ENCODE peak calls at places on chromosomes 3 and 15, in six cellular contexts. One of them, this sample, is unnamed.

GRCh38 chr3:152961323-152961722 is 126.4 kb downstream of the P2RY1 start:
- DNase-seq in colonic mucosa: peak; percentile 22
- DNase-seq in suprapubic skin: no peak
- DNase-seq in breast epithelium: no peak
- DNase-seq in BE2C: no peak
- DNase-seq in endothelial cell of umbilical vein: peak; percentile 52
- DNase-seq in this sample: peak; percentile 58

GRCh38 chr3:4836516-4836915 is 142.7 kb upstream of the BHLHE40 start:
- DNase-seq in colonic mucosa: no peak
- DNase-seq in endothelial cell of umbilical vein: no peak
- DNase-seq in BE2C: no peak
- DNase-seq in breast epithelium: no peak
- DNase-seq in suprapubic skin: no peak
- DNase-seq in this sample: no peak

GRCh38 chr3:76554717-76555116 is 485.2 kb upstream of the ROBO2 start:
- DNase-seq in suprapubic skin: no peak
- DNase-seq in colonic mucosa: no peak
- DNase-seq in breast epithelium: no peak
- DNase-seq in endothelial cell of umbilical vein: no peak
- DNase-seq in BE2C: peak; percentile 24
- DNase-seq in this sample: no peak

GRCh38 chr15:40439461-40440299 is 1.1 kb upstream of the BAHD1 start:
- DNase-seq in BE2C: peak; percentile 47
- DNase-seq in colonic mucosa: peak; percentile 59
- DNase-seq in breast epithelium: no peak
- DNase-seq in suprapubic skin: no peak
- DNase-seq in endothelial cell of umbilical vein: peak; percentile 17
- DNase-seq in this sample: peak; percentile 46

GRCh38 chr3:167886690-167887089 is 151.2 kb downstream of the SERPINI1 start:
- DNase-seq in BE2C: no peak
- DNase-seq in suprapubic skin: no peak
- DNase-seq in colonic mucosa: no peak
- DNase-seq in breast epithelium: no peak
- DNase-seq in endothelial cell of umbilical vein: no peak
- DNase-seq in this sample: no peak

GRCh38 chr15:70264014-70264492 is 166.3 kb upstream of the TLE3 start:
- DNase-seq in suprapubic skin: no peak
- DNase-seq in breast epithelium: no peak
- DNase-seq in BE2C: peak; percentile 84
- DNase-seq in endothelial cell of umbilical vein: peak; percentile 30
- DNase-seq in colonic mucosa: no peak
- DNase-seq in this sample: no peak

GRCh38 chr15:73686781-73687256 is 2.6 kb downstream of the CD276 start:
- DNase-seq in colonic mucosa: no peak
- DNase-seq in breast epithelium: no peak
- DNase-seq in BE2C: no peak
- DNase-seq in suprapubic skin: peak; percentile 71
- DNase-seq in endothelial cell of umbilical vein: peak; percentile 80
- DNase-seq in this sample: no peak

GRCh38 chr15:68775671-68776476 is 44.8 kb downstream of the ANP32A start:
- DNase-seq in suprapubic skin: peak; percentile 85
- DNase-seq in endothelial cell of umbilical vein: peak; percentile 48
- DNase-seq in colonic mucosa: peak; percentile 47
- DNase-seq in BE2C: peak; percentile 37
- DNase-seq in breast epithelium: no peak
- DNase-seq in this sample: no peak

GRCh38 chr3:124886168-124887051 is 755 bp downstream of the ITGB5 start:
- DNase-seq in suprapubic skin: no peak
- DNase-seq in endothelial cell of umbilical vein: peak; percentile 40
- DNase-seq in breast epithelium: peak; percentile 55
- DNase-seq in colonic mucosa: peak; percentile 75
- DNase-seq in BE2C: peak; percentile 63
- DNase-seq in this sample: peak; percentile 68

GRCh38 chr3:71658131-71658530 is 67.1 kb downstream of the EIF4E3 start:
- DNase-seq in breast epithelium: peak; percentile 98
- DNase-seq in suprapubic skin: peak; percentile 83
- DNase-seq in BE2C: no peak
- DNase-seq in colonic mucosa: peak; percentile 21
- DNase-seq in endothelial cell of umbilical vein: peak; percentile 99
- DNase-seq in this sample: no peak

GRCh38 chr3:144585408-144585807 is 613.8 kb downstream of the DIPK2A start:
- DNase-seq in endothelial cell of umbilical vein: no peak
- DNase-seq in BE2C: no peak
- DNase-seq in colonic mucosa: no peak
- DNase-seq in breast epithelium: no peak
- DNase-seq in suprapubic skin: no peak
- DNase-seq in this sample: peak; percentile 30

GRCh38 chr3:145857956-145858355 is 303.0 kb downstream of the PLOD2 start:
- DNase-seq in suprapubic skin: no peak
- DNase-seq in BE2C: no peak
- DNase-seq in breast epithelium: no peak
- DNase-seq in endothelial cell of umbilical vein: peak; percentile 71
- DNase-seq in colonic mucosa: no peak
- DNase-seq in this sample: no peak

GRCh38 chr3:13595001-13595421 is 46.1 kb downstream of the FBLN2 start:
- DNase-seq in BE2C: no peak
- DNase-seq in breast epithelium: no peak
- DNase-seq in endothelial cell of umbilical vein: no peak
- DNase-seq in suprapubic skin: no peak
- DNase-seq in colonic mucosa: no peak
- DNase-seq in this sample: no peak

GRCh38 chr3:46972396-46972795 is 4.1 kb downstream of the CCDC12 start:
- DNase-seq in colonic mucosa: no peak
- DNase-seq in endothelial cell of umbilical vein: no peak
- DNase-seq in breast epithelium: no peak
- DNase-seq in suprapubic skin: no peak
- DNase-seq in BE2C: no peak
- DNase-seq in this sample: no peak

GRCh38 chr3:5188419-5189405 is 1.2 kb downstream of the EDEM1 start:
- DNase-seq in colonic mucosa: peak; percentile 65
- DNase-seq in BE2C: no peak
- DNase-seq in breast epithelium: no peak
- DNase-seq in endothelial cell of umbilical vein: peak; percentile 55
- DNase-seq in suprapubic skin: no peak
- DNase-seq in this sample: peak; percentile 63

GRCh38 chr3:40187945-40188344 is 121.6 kb upstream of the EIF1B start:
- DNase-seq in BE2C: no peak
- DNase-seq in endothelial cell of umbilical vein: no peak
- DNase-seq in breast epithelium: no peak
- DNase-seq in suprapubic skin: no peak
- DNase-seq in colonic mucosa: no peak
- DNase-seq in this sample: no peak

GRCh38 chr3:2896281-2896967 is 213.8 kb downstream of the IL5RA start:
- DNase-seq in colonic mucosa: no peak
- DNase-seq in breast epithelium: no peak
- DNase-seq in suprapubic skin: no peak
- DNase-seq in endothelial cell of umbilical vein: no peak
- DNase-seq in BE2C: no peak
- DNase-seq in this sample: no peak

GRCh38 chr15:72365844-72366243 is 10.0 kb downstream of the HEXA start:
- DNase-seq in breast epithelium: no peak
- DNase-seq in BE2C: no peak
- DNase-seq in suprapubic skin: no peak
- DNase-seq in endothelial cell of umbilical vein: no peak
- DNase-seq in colonic mucosa: no peak
- DNase-seq in this sample: no peak

GRCh38 chr3:127629462-127630403 is 748 bp downstream of the PODXL2 start:
- DNase-seq in colonic mucosa: peak; percentile 38
- DNase-seq in suprapubic skin: no peak
- DNase-seq in BE2C: peak; percentile 30
- DNase-seq in endothelial cell of umbilical vein: no peak
- DNase-seq in breast epithelium: no peak
- DNase-seq in this sample: peak; percentile 19

GRCh38 chr3:31493187-31493586 is 39.5 kb upstream of the STT3B start:
- DNase-seq in breast epithelium: no peak
- DNase-seq in suprapubic skin: no peak
- DNase-seq in colonic mucosa: no peak
- DNase-seq in BE2C: no peak
- DNase-seq in endothelial cell of umbilical vein: no peak
- DNase-seq in this sample: no peak

GRCh38 chr3:64392001-64392400 is 166.7 kb upstream of the PRICKLE2 start:
- DNase-seq in suprapubic skin: no peak
- DNase-seq in colonic mucosa: no peak
- DNase-seq in BE2C: no peak
- DNase-seq in endothelial cell of umbilical vein: no peak
- DNase-seq in breast epithelium: no peak
- DNase-seq in this sample: no peak

GRCh38 chr3:115286529-115287197 is 139.6 kb upstream of the ZBTB20 start:
- DNase-seq in breast epithelium: no peak
- DNase-seq in endothelial cell of umbilical vein: no peak
- DNase-seq in colonic mucosa: no peak
- DNase-seq in BE2C: no peak
- DNase-seq in suprapubic skin: no peak
- DNase-seq in this sample: no peak

GRCh38 chr3:98954242-98954641 is 52.7 kb upstream of the DCBLD2 start:
- DNase-seq in colonic mucosa: no peak
- DNase-seq in endothelial cell of umbilical vein: no peak
- DNase-seq in suprapubic skin: no peak
- DNase-seq in breast epithelium: no peak
- DNase-seq in BE2C: no peak
- DNase-seq in this sample: no peak

GRCh38 chr15:41987246-41987924 is 15.0 kb upstream of the EHD4 start:
- DNase-seq in suprapubic skin: no peak
- DNase-seq in breast epithelium: peak; percentile 45
- DNase-seq in endothelial cell of umbilical vein: no peak
- DNase-seq in colonic mucosa: no peak
- DNase-seq in BE2C: no peak
- DNase-seq in this sample: no peak

GRCh38 chr3:37862712-37863551 is 1.3 kb downstream of the CTDSPL start:
- DNase-seq in colonic mucosa: peak; percentile 40
- DNase-seq in endothelial cell of umbilical vein: peak; percentile 46
- DNase-seq in suprapubic skin: no peak
- DNase-seq in breast epithelium: no peak
- DNase-seq in BE2C: no peak
- DNase-seq in this sample: peak; percentile 8

GRCh38 chr3:147483145-147483544 is 74.0 kb downstream of the ZIC1 start:
- DNase-seq in colonic mucosa: no peak
- DNase-seq in suprapubic skin: no peak
- DNase-seq in breast epithelium: no peak
- DNase-seq in BE2C: no peak
- DNase-seq in endothelial cell of umbilical vein: no peak
- DNase-seq in this sample: no peak

GRCh38 chr3:64539451-64540196 is 148.2 kb downstream of the ADAMTS9 start:
- DNase-seq in breast epithelium: no peak
- DNase-seq in suprapubic skin: no peak
- DNase-seq in BE2C: no peak
- DNase-seq in colonic mucosa: peak; percentile 44
- DNase-seq in endothelial cell of umbilical vein: peak; percentile 77
- DNase-seq in this sample: no peak

GRCh38 chr15:79102595-79102994 is 12.0 kb upstream of the RASGRF1 start:
- DNase-seq in endothelial cell of umbilical vein: no peak
- DNase-seq in colonic mucosa: no peak
- DNase-seq in BE2C: no peak
- DNase-seq in suprapubic skin: no peak
- DNase-seq in breast epithelium: no peak
- DNase-seq in this sample: no peak

GRCh38 chr15:56866798-56867197 is 51.6 kb upstream of the TCF12 start:
- DNase-seq in breast epithelium: no peak
- DNase-seq in BE2C: no peak
- DNase-seq in colonic mucosa: no peak
- DNase-seq in endothelial cell of umbilical vein: peak; percentile 4
- DNase-seq in suprapubic skin: no peak
- DNase-seq in this sample: peak; percentile 60

GRCh38 chr3:173397161-173398110 is at the start of gene NLGN1:
- DNase-seq in endothelial cell of umbilical vein: peak; percentile 89
- DNase-seq in colonic mucosa: peak; percentile 39
- DNase-seq in BE2C: peak; percentile 22
- DNase-seq in breast epithelium: peak; percentile 61
- DNase-seq in suprapubic skin: peak; percentile 86
- DNase-seq in this sample: peak; percentile 54

GRCh38 chr3:192413461-192413860 is 313.9 kb downstream of the FGF12 start:
- DNase-seq in suprapubic skin: no peak
- DNase-seq in colonic mucosa: no peak
- DNase-seq in endothelial cell of umbilical vein: peak; percentile 12
- DNase-seq in breast epithelium: no peak
- DNase-seq in BE2C: no peak
- DNase-seq in this sample: no peak

GRCh38 chr15:90387534-90388461 is at the start of gene IQGAP1:
- DNase-seq in colonic mucosa: peak; percentile 99
- DNase-seq in endothelial cell of umbilical vein: peak; percentile 95
- DNase-seq in breast epithelium: peak; percentile 98
- DNase-seq in suprapubic skin: peak; percentile 99
- DNase-seq in BE2C: peak; percentile 99
- DNase-seq in this sample: peak; percentile 97
- TF ChIP-seq CTCF in colonic mucosa: no peak
- TF ChIP-seq CTCF in endothelial cell of umbilical vein: no peak
- TF ChIP-seq CTCF in breast epithelium: no peak
- TF ChIP-seq CTCF in suprapubic skin: no peak
- TF ChIP-seq CTCF in BE2C: no peak
- TF ChIP-seq CTCF in this sample: no peak

GRCh38 chr3:123783811-123784210 is 100.3 kb downstream of the MYLK start:
- DNase-seq in endothelial cell of umbilical vein: peak; percentile 85
- DNase-seq in colonic mucosa: peak; percentile 66
- DNase-seq in breast epithelium: no peak
- DNase-seq in suprapubic skin: no peak
- DNase-seq in BE2C: no peak
- DNase-seq in this sample: peak; percentile 25
- H3K4me1 ChIP-seq in endothelial cell of umbilical vein: peaks cover 11% of the 10 kb centered on the region
- H3K4me1 ChIP-seq in colonic mucosa: peaks cover 13% of the 10 kb centered on the region
- H3K4me1 ChIP-seq in breast epithelium: no peaks in the 10 kb centered on the region
- H3K4me1 ChIP-seq in suprapubic skin: peaks cover 4% of the 10 kb centered on the region
- H3K4me1 ChIP-seq in BE2C: peaks cover 10% of the 10 kb centered on the region
- H3K4me1 ChIP-seq in this sample: peaks cover 18% of the 10 kb centered on the region

DNA sequence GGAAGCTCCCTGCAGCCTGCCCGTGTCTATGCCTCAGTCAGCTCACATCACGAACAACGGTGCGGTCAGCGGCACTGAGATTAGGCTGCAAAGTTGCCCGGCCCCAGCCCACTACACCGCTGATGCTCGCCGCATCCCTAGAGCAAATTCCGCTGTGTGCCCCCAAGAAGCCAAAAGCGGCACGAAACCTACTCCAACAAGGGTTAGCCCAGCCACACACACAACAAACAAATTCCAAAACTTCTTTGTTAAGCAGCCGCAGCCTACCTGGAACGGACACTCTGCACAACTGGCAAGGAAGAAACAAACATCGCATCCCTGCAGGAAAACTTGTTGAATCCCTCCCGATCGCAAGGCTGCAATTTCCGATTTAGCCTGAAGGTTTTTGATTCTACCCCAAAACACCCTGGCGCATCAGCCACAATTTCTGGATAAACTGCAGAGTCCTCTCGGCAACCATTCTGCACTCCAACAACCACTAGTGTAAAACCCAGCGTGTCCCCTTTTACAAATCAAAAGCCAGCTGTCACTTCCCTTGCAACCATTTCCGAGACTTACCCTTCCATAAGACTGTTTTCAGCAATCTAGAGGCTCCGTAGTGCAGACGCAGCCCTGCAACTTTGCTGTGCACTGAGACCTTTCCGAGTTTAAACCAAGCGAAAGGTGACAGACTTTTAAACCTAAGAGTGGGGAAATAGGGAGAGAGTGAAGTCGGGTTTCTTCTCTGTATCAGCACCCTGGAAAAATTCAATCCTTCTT is 425 bp downstream of the ROBO1 start:
- DNase-seq in breast epithelium: no peak
- DNase-seq in endothelial cell of umbilical vein: peak; percentile 68
- DNase-seq in BE2C: peak; percentile 49
- DNase-seq in suprapubic skin: no peak
- DNase-seq in colonic mucosa: no peak
- DNase-seq in this sample: peak; percentile 38
- TF ChIP-seq CTCF in breast epithelium: no peak
- TF ChIP-seq CTCF in endothelial cell of umbilical vein: peak; percentile 44
- TF ChIP-seq CTCF in BE2C: peak; percentile 53
- TF ChIP-seq CTCF in suprapubic skin: no peak
- TF ChIP-seq CTCF in colonic mucosa: no peak
- TF ChIP-seq CTCF in this sample: peak; percentile 33

GRCh38 chr3:69241769-69242168 is 119.4 kb upstream of the LMOD3 start:
- DNase-seq in BE2C: no peak
- DNase-seq in endothelial cell of umbilical vein: no peak
- DNase-seq in breast epithelium: no peak
- DNase-seq in suprapubic skin: no peak
- DNase-seq in colonic mucosa: no peak
- DNase-seq in this sample: no peak
- H3K4me1 ChIP-seq in BE2C: no peaks in the 10 kb centered on the region
- H3K4me1 ChIP-seq in endothelial cell of umbilical vein: peaks cover 60% of the 10 kb centered on the region
- H3K4me1 ChIP-seq in breast epithelium: no peaks in the 10 kb centered on the region
- H3K4me1 ChIP-seq in suprapubic skin: no peaks in the 10 kb centered on the region
- H3K4me1 ChIP-seq in colonic mucosa: no peaks in the 10 kb centered on the region
- H3K4me1 ChIP-seq in this sample: no peaks in the 10 kb centered on the region

This sample was measured in A673.